ENCODE peak calls at places on chromosomes 4 and X, in six cellular contexts. T is K562, N is H1, W is GM12892, X is HepG2, P is GM12878. O is an unnamed sample.
A peak's percentile ranks its signal among the peaks of the same experiment; 100 is the strongest.

GRCh38 chr4:151408630-151409469 is at the start of gene FHIP1A:
- DNase-seq in T (peak; percentile 91), X (peak; percentile 86), N (peak; percentile 95), W (peak; percentile 66), P (no peak), O (peak; percentile 75)

GRCh38 chrX:108541286-108541685 is 101.6 kb downstream of the COL4A5 start:
- DNase-seq in T (no peak), W (no peak), X (no peak), P (no peak), N (no peak), O (no peak)

GRCh38 chrX:153641575-153642312 is 5.3 kb upstream of the DUSP9 start:
- DNase-seq in P (no peak), W (no peak), T (peak; percentile 58), N (no peak), X (peak; percentile 59), O (no peak)

GRCh38 chr4:25847329-25847728 is 15.5 kb downstream of the SEL1L3 start:
- DNase-seq in W (no peak), X (no peak), N (no peak), T (no peak), P (no peak), O (no peak)

GRCh38 chr4:95415346-95415771 is 133.4 kb downstream of the UNC5C start:
- DNase-seq in P (no peak), T (no peak), N (no peak), W (no peak), X (no peak), O (no peak)

GRCh38 chrX:11619426-11619825 is 46.3 kb downstream of the ARHGAP6 start:
- DNase-seq in X (no peak), P (no peak), T (no peak), N (no peak), W (no peak), O (no peak)

GRCh38 chrX:44873415-44874270 is 655 bp downstream of the KDM6A start:
- DNase-seq in X (no peak), P (no peak), W (peak; percentile 31), T (peak; percentile 59), N (peak; percentile 46), O (no peak)

GRCh38 chrX:70313503-70313902 is 23.6 kb downstream of the KIF4A start:
- DNase-seq in X (no peak), T (no peak), W (no peak), N (no peak), P (no peak), O (no peak)

GRCh38 chr4:150999091-150999490 is 16.0 kb downstream of the LRBA start:
- DNase-seq in W (no peak), X (no peak), T (no peak), P (no peak), N (no peak), O (no peak)

GRCh38 chr4:90542216-90542615 is 415.0 kb downstream of the CCSER1 start:
- DNase-seq in P (no peak), T (no peak), N (no peak), W (no peak), X (no peak), O (no peak)

GRCh38 chr4:25437951-25438350 is 60.9 kb downstream of the ANAPC4 start:
- DNase-seq in N (no peak), X (no peak), W (no peak), P (no peak), T (no peak), O (no peak)

GRCh38 chr4:71553605-71554004 is 214.8 kb downstream of the SLC4A4 start:
- DNase-seq in W (no peak), X (no peak), N (no peak), P (no peak), T (peak; percentile 9), O (no peak)

DNA sequence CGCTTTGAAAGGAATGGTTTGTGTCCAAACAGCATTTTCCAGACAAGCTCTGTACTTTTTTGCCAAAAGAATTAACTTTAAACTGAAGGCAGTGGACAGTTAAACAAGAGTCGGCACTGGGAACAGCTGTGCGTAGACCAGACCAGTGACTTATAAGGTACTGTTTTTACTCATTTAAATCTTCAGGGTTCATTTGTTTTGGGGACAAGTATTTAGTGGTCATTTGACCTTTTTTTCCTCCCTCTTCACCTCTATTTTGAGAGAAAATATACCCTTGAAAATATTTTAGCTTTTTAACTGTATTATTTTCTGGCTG is 303.8 kb downstream of the ARHGAP24 start:
- DNase-seq in N (no peak), W (no peak), T (no peak), P (no peak), X (no peak), O (no peak)
- TF ChIP-seq TAF1 in N (no peak), W (no peak), T (no peak), P (no peak), X (no peak), O (no peak)

DNA sequence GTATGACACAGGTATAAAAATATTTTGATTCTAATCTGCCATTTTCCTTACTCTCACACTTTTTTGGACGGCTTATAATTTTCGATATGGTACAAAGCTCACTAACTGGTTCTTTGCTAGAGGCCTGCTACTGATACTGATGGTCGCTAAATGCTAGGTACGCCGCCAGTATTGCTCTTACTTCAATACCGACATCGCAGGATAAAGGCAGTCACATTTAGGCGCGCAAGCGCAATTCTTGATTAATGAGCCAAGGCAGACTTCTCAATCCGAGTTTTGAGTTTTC is 557 bp upstream of the USP38 start:
- DNase-seq in P (no peak), T (no peak), N (no peak), W (no peak), X (no peak), O (no peak)
- TF ChIP-seq POLR2A in P (no peak), T (no peak), N (no peak), W (no peak), X (no peak), O (no peak)

GRCh38 chr4:22385615-22386014 is 130.3 kb downstream of the ADGRA3 start:
- DNase-seq in T (no peak), W (no peak), N (no peak), P (no peak), X (no peak), O (no peak)
- TF ChIP-seq TAF1 in T (no peak), W (no peak), N (no peak), P (no peak), X (no peak), O (no peak)

GRCh38 chr4:1010522-1011021 is 854 bp upstream of the FGFRL1 start:
- DNase-seq in X (no peak), N (no peak), W (no peak), P (no peak), T (peak; percentile 63), O (no peak)
- TF ChIP-seq POLR2A in X (no peak), N (no peak), W (no peak), P (no peak), T (no peak), O (no peak)

DNA sequence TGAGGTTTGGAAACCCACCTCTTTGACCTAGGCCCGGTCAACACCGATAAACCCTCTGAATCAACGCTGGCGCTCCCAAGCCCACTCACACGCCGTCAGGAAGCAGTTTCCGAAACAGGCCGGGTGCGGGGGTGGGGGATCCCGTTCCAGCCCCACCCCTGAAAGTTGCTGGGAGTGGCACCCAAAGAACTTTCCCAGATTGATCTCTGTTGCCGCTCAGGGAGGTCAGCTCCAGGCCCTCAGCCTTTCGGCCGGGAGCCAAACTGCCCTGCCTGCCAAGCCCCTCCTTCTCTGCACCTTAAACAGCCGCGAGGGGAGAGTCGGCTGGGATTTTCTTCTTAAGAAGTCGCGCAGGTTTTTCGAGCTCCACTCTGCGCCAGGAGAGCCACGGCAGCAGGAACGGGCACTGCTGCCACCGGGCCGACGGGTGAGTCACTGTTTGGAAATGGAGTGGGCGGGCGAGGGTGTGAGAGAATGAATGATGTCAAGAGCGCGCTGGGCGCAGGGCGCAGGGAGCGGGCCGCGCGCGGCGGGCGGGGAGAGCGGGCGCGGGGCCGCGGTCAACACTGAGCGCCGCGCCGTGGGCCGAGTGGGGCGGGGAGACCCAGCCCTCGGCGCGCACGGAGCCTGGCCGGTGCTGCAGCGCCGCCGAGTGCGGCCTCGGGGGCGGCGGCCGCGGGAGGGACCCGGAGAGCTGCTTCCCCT is at the start of gene SGMS2:
- DNase-seq in X (peak; percentile 55), N (peak; percentile 64), P (no peak), W (peak; percentile 13), T (peak; percentile 27), O (peak; percentile 20)
- TF ChIP-seq TAF1 in X (no peak), N (peak; percentile 20), P (no peak), W (no peak), T (no peak), O (no peak)

DNA sequence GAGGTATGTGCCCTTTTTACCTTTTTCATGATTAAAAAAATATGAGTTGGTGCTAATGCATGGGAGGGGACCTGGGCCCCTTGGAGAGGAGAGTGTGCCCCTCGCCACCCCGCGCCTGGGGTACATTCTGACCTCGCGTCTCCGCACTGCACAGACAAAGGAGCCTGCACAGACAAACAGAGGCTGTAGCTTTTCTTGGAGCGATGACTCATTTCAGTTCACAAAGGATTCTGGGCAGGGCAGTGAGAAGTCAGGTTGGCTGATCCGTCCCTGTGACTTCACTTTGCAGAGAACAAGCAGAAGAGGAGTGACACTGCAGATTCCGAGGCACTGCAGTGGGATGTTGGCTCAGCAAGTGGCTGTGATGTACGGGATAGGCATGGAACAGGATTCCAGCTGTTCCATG is 82.9 kb downstream of the STOX2 start:
- DNase-seq in P (no peak), X (peak; percentile 7), N (no peak), T (peak; percentile 64), W (no peak), O (no peak)
- TF ChIP-seq POLR2A in P (no peak), X (no peak), N (no peak), T (no peak), W (no peak), O (no peak)

GRCh38 chr4:165209796-165210195 is 2.4 kb downstream of the KLHL2 start:
- DNase-seq in N (no peak), X (no peak), T (no peak), W (no peak), P (no peak), O (no peak)

GRCh38 chr4:165208741-165209388 is 1.5 kb downstream of the KLHL2 start:
- DNase-seq in T (peak; percentile 36), N (no peak), X (no peak), W (no peak), P (no peak), O (no peak)

GRCh38 chr4:165207016-165207430 is 338 bp upstream of the KLHL2 start:
- DNase-seq in X (no peak), W (peak; percentile 20), T (peak; percentile 20), P (no peak), N (no peak), O (peak; percentile 10)

GRCh38 chr4:165207431-165208321 is at the start of gene KLHL2:
- DNase-seq in W (peak; percentile 72), P (no peak), N (peak; percentile 71), T (peak; percentile 82), X (peak; percentile 49), O (peak; percentile 83)

GRCh38 chr4:165208322-165208652 is 926 bp downstream of the KLHL2 start:
- DNase-seq in P (no peak), N (no peak), T (no peak), X (no peak), W (no peak), O (no peak)
- TF ChIP-seq TAF1 in P (no peak), N (no peak), T (no peak), X (no peak), W (no peak), O (no peak)

GRCh38 chr4:7929530-7929951 is 10.1 kb downstream of the AFAP1 start:
- DNase-seq in X (no peak), T (no peak), N (no peak), P (no peak), W (no peak), O (no peak)
- TF ChIP-seq POLR2A in X (no peak), T (no peak), N (no peak), P (no peak), W (no peak), O (no peak)

O was measured in GM12891.